ENCODE peak calls at places on chromosome 10, in four cellular contexts. Z is OCI-LY7, R is GM23248, J is right lobe of liver. E is an unnamed sample. For H3K4me1, the result is how much of the 10 kb centered on the place peaks cover.

GRCh38 chr10:22853906-22854447 is 73.9 kb upstream of the ARMC3 start:
- DNase-seq in R (no peak), J (no peak), Z (no peak), E (no peak)

GRCh38 chr10:69482125-69482524 is 30.9 kb downstream of the TSPAN15 start:
- DNase-seq in Z (no peak), J (no peak), R (no peak), E (no peak)

GRCh38 chr10:116567335-116567734 is 21.6 kb downstream of the PNLIP start:
- DNase-seq in J (no peak), R (no peak), Z (no peak), E (no peak)

GRCh38 chr10:68560201-68560915 is at the start of gene TET1:
- DNase-seq in J (peak), R (peak), Z (peak), E (peak)

GRCh38 chr10:101014230-101014884 is 14.7 kb downstream of the LZTS2 start:
- DNase-seq in R (peak), J (peak), Z (peak), E (peak)

GRCh38 chr10:80461208-80462183 is 7.4 kb downstream of the TSPAN14 start:
- DNase-seq in J (no peak), Z (no peak), R (peak), E (no peak)

GRCh38 chr10:11876805-11877395 is 53.7 kb downstream of the PROSER2 start:
- DNase-seq in R (no peak), Z (no peak), J (peak), E (no peak)

GRCh38 chr10:99540673-99541531 is 8.2 kb downstream of the NKX2-3 start:
- DNase-seq in J (peak), R (no peak), Z (no peak), E (no peak)

GRCh38 chr10:97020452-97021400 is 165.0 kb downstream of the SLIT1 start:
- DNase-seq in J (no peak), R (no peak), Z (no peak), E (no peak)

GRCh38 chr10:97025613-97026242 is 160.0 kb downstream of the SLIT1 start:
- DNase-seq in R (peak), J (no peak), Z (peak), E (peak)

GRCh38 chr10:97022616-97023015 is 163.1 kb downstream of the SLIT1 start:
- DNase-seq in Z (no peak), R (no peak), J (no peak), E (no peak)

GRCh38 chr10:97023401-97024180 is 162.2 kb downstream of the SLIT1 start:
- DNase-seq in Z (no peak), J (no peak), R (no peak), E (no peak)

GRCh38 chr10:97024181-97025073 is 161.3 kb downstream of the SLIT1 start:
- DNase-seq in R (peak), J (no peak), Z (peak), E (no peak)
- H3K4me3 ChIP-seq in R (no peak), J (no peak), Z (peak), E (no peak)

DNA sequence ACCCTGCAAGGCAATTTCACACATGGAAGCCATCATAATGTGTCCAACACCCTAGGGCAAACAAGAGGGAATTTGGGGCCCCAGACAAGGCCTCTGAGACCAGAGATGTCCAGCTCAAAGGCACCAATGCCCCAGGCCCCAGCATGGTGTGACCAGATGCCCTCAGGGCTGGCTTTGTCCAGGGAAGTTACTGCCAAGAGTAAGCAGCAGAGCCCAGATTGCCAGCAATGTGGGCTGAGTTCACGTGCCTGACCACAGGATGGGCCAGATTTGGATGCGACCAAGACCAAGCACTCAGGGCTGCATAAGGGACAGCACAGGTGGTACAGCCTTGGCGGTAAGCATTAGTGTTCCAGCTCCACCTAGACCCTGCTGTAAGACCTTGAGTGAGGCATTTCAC is 12.7 kb downstream of the MYOF start:
- DNase-seq in J (no peak), Z (no peak), R (no peak), E (no peak)
- H3K4me1 ChIP-seq in J (under half), Z (under half), R (half or more), E (under half)

GRCh38 chr10:70508912-70509366 is 30.4 kb downstream of the PALD1 start:
- DNase-seq in J (no peak), R (peak), Z (peak), E (no peak)

GRCh38 chr10:70510904-70511303 is 32.3 kb downstream of the PALD1 start:
- DNase-seq in Z (no peak), J (no peak), R (no peak), E (no peak)

GRCh38 chr10:70512149-70512611 is 33.6 kb downstream of the PALD1 start:
- DNase-seq in R (peak), J (no peak), Z (no peak), E (no peak)

GRCh38 chr10:70510453-70510852 is 31.9 kb downstream of the PALD1 start:
- DNase-seq in R (no peak), Z (no peak), J (no peak), E (no peak)

GRCh38 chr10:70509376-70509775 is 30.8 kb downstream of the PALD1 start:
- DNase-seq in J (no peak), R (no peak), Z (no peak), E (no peak)
- H3K27ac ChIP-seq in J (no peak), R (no peak), Z (peak), E (no peak)

DNA sequence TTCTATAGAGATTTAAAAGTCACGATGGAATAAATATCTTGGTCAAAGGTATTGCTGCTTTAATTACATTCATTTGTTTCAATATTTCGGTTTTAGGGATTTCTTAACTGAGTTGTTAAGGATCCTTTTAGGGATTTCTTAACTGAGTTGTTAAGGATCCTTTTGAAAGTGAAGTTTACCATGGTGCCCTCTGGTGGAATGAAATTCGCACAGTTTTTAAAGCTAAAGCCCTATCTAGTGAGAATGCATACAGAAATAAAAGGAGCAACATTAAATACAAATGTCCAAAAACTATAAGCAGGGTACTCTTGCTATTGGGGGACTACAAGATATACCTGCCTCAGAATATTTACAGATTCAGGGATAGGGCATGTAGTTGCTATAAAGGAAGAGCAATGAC is 193.7 kb downstream of the RNLS start:
- DNase-seq in J (no peak), Z (peak), R (peak), E (peak)
- H3K4me3 ChIP-seq in J (no peak), Z (no peak), R (no peak), E (no peak)

DNA sequence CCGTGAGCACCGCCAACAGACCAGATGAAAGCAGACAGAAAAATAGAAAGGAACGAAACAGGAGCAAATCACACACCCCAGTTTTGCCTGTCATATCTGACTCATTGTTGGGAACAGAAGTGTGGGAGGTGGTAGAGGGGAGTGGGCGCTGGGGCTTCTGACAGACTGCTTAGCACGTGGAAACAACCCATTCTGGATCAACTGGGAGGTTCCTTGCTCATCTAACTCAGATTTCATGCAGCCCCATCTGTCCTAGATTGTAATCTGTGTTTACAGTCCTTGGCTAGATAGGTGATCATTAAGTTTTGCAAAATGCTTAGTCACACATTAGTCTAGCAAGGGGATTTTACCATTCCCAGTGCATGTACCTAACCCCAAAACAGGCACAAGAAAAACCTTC is 154.1 kb downstream of the NRP1 start:
- DNase-seq in R (peak), Z (no peak), J (no peak), E (no peak)
- H3K4me1 ChIP-seq in R (under half), Z (under half), J (under half), E (under half)

E was measured in CD8-positive, alpha-beta memory T cell.